ENCODE peak calls at places on chromosomes 2 and 18, in five cellular contexts. X is GM12878, W is HepG2, L is stomach, B is K562. Z is an unnamed sample.

GRCh38 chr18:44514106-44514505 is 166.6 kb upstream of the SETBP1 start:
- DNase-seq in X (no peak), W (no peak), L (no peak), B (no peak), Z (no peak)

GRCh38 chr2:223414646-223415045 is 187.5 kb downstream of the SCG2 start:
- DNase-seq in X (no peak), W (no peak), L (no peak), B (no peak), Z (peak)

GRCh38 chr18:9771261-9771976 is 63.3 kb downstream of the RAB31 start:
- DNase-seq in X (no peak), W (peak), L (peak), B (peak), Z (peak)

GRCh38 chr18:47204908-47205522 is 28.9 kb upstream of the IER3IP1 start:
- DNase-seq in X (no peak), W (peak), L (peak), B (peak), Z (no peak)

GRCh38 chr2:1593371-1594205 is 150.7 kb downstream of the PXDN start:
- DNase-seq in X (no peak), W (no peak), L (no peak), B (no peak), Z (no peak)

GRCh38 chr2:179096090-179096489 is 46.2 kb upstream of the CCDC141 start:
- DNase-seq in X (peak), W (no peak), L (no peak), B (no peak), Z (no peak)

GRCh38 chr2:39228413-39229209 is 15.2 kb downstream of the CDKL4 start:
- DNase-seq in X (no peak), W (peak), L (no peak), B (peak), Z (no peak)

GRCh38 chr2:46849080-46849715 is 66.4 kb downstream of the MCFD2 start:
- DNase-seq in X (no peak), W (peak), L (no peak), B (peak), Z (no peak)

GRCh38 chr18:23994361-23994902 is 20.1 kb upstream of the TTC39C start:
- DNase-seq in X (no peak), W (peak), L (no peak), B (no peak), Z (no peak)

GRCh38 chr18:23995180-23995579 is 19.4 kb upstream of the TTC39C start:
- DNase-seq in X (no peak), W (no peak), L (no peak), B (no peak), Z (no peak)

GRCh38 chr18:23992941-23993280 is 21.6 kb upstream of the TTC39C start:
- DNase-seq in X (no peak), W (no peak), L (no peak), B (no peak), Z (no peak)

GRCh38 chr18:23990474-23991410 is 23.8 kb upstream of the TTC39C start:
- DNase-seq in X (no peak), W (no peak), L (no peak), B (no peak), Z (no peak)

GRCh38 chr18:23992119-23992940 is 22.2 kb upstream of the TTC39C start:
- DNase-seq in X (no peak), W (no peak), L (peak), B (no peak), Z (no peak)
- TF ChIP-seq POLR2AphosphoS5 in X (no peak), W (no peak), L (no peak), B (no peak), Z (no peak)

DNA sequence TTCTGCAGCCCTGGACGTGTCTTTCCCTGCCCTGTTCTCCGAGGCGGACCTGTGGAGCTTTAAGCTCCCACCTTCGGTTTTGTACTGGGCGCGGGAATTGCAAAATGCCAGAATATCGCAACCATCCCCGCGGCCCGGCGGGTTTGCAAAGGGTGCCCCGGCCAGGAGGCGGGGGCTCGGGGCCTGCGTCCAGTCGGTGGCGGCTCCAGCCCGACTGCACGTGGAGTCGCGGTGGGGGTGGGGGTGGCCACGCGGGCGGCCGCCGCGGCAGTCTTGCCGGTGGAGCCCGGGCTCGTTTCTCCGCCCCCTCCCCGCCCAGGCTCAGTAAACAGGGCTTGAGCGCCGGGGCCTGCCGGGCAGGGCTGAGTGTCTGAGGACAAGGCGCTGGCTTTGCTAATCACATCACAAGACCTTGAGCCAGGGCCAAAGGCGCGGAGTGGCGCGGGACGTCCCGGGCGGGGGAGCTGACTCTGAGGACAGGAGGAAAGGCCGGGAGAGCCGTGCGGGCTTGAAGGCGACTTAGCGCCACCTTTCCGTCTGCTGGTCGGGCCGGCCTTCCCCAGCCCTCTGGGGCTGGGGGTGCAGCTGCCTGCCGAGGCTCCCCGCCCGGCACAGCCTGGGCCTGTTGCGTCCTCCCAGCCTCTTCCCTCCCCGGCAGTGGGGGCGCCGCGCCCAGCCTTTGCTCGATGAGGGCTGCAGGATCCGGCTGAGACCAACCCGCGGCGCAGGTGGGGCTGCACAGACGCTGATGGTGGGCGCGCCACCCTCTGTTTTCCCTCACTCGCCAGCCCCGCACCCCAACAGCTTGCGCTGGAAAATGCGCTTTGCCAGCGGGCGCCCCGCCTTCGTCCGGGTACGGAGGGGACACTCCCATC is 786 bp upstream of the ZFP36L2 start:
- DNase-seq in X (no peak), W (peak), L (peak), B (peak), Z (peak)
- TF ChIP-seq EP300 in X (no peak), W (peak), L (peak), B (no peak), Z (no peak)

GRCh38 chr2:205976120-205976814 is 109.7 kb downstream of the INO80D start:
- DNase-seq in X (no peak), W (no peak), L (no peak), B (no peak), Z (no peak)

GRCh38 chr2:205975082-205975949 is 110.7 kb downstream of the INO80D start:
- DNase-seq in X (peak), W (peak), L (peak), B (no peak), Z (no peak)

GRCh38 chr2:205969584-205969983 is 116.4 kb downstream of the INO80D start:
- DNase-seq in X (no peak), W (no peak), L (no peak), B (no peak), Z (peak)

GRCh38 chr2:205970348-205970747 is 115.6 kb downstream of the INO80D start:
- DNase-seq in X (no peak), W (no peak), L (no peak), B (no peak), Z (no peak)

GRCh38 chr2:205972113-205972512 is 113.9 kb downstream of the INO80D start:
- DNase-seq in X (no peak), W (peak), L (peak), B (no peak), Z (peak)
- H3K27ac ChIP-seq in X (no peak), W (peak), L (peak), B (no peak), Z (no peak)

GRCh38 chr2:15180379-15180778 is 380.8 kb downstream of the NBAS start:
- DNase-seq in X (no peak), W (no peak), L (no peak), B (no peak), Z (no peak)

GRCh38 chr2:15176604-15177003 is 384.5 kb downstream of the NBAS start:
- DNase-seq in X (no peak), W (no peak), L (no peak), B (no peak), Z (no peak)

GRCh38 chr2:15178946-15179345 is 382.2 kb downstream of the NBAS start:
- DNase-seq in X (no peak), W (no peak), L (no peak), B (no peak), Z (no peak)

GRCh38 chr2:15174567-15174966 is 386.6 kb downstream of the NBAS start:
- DNase-seq in X (no peak), W (peak), L (no peak), B (no peak), Z (no peak)

GRCh38 chr2:15177103-15177502 is 384.0 kb downstream of the NBAS start:
- DNase-seq in X (peak), W (no peak), L (no peak), B (no peak), Z (no peak)
- TF ChIP-seq POLR2AphosphoS5 in X (no peak), W (no peak), L (no peak), B (no peak), Z (no peak)

GRCh38 chr2:100560431-100560830 is 2.4 kb upstream of the PDCL3 start:
- DNase-seq in X (no peak), W (no peak), L (no peak), B (no peak), Z (no peak)

GRCh38 chr2:100561191-100561590 is 1.6 kb upstream of the PDCL3 start:
- DNase-seq in X (no peak), W (no peak), L (no peak), B (no peak), Z (no peak)

GRCh38 chr2:100563407-100564247 is 834 bp downstream of the PDCL3 start:
- DNase-seq in X (no peak), W (no peak), L (no peak), B (peak), Z (peak)

DNA sequence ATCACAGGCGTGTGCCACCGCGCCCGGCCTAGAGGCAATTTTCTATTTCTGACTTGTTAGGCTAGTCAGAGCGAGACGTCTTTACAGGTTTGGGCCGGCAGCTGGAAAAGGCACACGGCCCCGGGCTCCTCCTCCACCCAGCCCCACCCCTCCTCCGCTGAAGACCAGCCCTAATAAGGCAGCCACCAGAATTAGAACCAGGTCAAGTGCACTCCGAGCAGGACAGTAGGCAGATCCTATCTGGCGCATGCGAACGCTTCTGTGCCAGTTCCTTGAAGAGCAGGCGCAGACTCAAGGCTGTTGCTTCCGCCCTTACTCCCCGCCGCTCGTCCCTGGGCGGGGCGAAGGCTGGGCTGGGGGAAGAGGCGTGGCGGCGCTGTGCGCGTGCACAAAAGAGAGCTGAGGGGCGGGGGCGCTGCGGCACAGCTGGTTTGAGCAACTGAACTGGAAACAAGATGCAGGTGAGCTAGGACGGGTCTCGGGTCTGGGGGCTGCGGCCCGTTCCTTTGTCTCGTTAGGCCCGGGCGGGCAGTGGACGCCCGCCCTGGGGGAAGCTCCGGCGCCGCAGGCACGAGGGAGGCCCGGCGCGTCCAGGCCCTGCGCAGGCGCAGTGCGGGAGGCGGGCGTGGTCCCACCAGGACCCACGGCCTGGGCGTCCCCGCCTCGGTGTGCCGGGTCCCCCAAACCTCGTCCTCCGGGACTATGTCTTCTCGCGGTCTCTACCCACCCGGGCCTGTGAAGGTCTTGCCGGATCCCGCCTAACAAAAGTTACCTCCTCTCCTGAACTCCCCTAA is at the start of gene PDCL3:
- DNase-seq in X (peak), W (peak), L (peak), B (peak), Z (peak)
- TF ChIP-seq EP300 in X (no peak), W (peak), L (no peak), B (peak), Z (no peak)

GRCh38 chr2:68767031-68767961 is 32.7 kb downstream of the ARHGAP25 start:
- DNase-seq in X (no peak), W (no peak), L (no peak), B (no peak), Z (no peak)
- H3K27ac ChIP-seq in X (peak), W (no peak), L (peak), B (peak), Z (no peak)

GRCh38 chr2:12180046-12180445 is 433.6 kb downstream of the LPIN1 start:
- DNase-seq in X (no peak), W (no peak), L (no peak), B (no peak), Z (no peak)

GRCh38 chr2:12176621-12177020 is 430.2 kb downstream of the LPIN1 start:
- DNase-seq in X (no peak), W (no peak), L (no peak), B (no peak), Z (no peak)

GRCh38 chr2:12177995-12178760 is 431.7 kb downstream of the LPIN1 start:
- DNase-seq in X (no peak), W (no peak), L (no peak), B (peak), Z (no peak)

GRCh38 chr2:12175323-12175722 is 428.9 kb downstream of the LPIN1 start:
- DNase-seq in X (no peak), W (no peak), L (no peak), B (no peak), Z (no peak)

DNA sequence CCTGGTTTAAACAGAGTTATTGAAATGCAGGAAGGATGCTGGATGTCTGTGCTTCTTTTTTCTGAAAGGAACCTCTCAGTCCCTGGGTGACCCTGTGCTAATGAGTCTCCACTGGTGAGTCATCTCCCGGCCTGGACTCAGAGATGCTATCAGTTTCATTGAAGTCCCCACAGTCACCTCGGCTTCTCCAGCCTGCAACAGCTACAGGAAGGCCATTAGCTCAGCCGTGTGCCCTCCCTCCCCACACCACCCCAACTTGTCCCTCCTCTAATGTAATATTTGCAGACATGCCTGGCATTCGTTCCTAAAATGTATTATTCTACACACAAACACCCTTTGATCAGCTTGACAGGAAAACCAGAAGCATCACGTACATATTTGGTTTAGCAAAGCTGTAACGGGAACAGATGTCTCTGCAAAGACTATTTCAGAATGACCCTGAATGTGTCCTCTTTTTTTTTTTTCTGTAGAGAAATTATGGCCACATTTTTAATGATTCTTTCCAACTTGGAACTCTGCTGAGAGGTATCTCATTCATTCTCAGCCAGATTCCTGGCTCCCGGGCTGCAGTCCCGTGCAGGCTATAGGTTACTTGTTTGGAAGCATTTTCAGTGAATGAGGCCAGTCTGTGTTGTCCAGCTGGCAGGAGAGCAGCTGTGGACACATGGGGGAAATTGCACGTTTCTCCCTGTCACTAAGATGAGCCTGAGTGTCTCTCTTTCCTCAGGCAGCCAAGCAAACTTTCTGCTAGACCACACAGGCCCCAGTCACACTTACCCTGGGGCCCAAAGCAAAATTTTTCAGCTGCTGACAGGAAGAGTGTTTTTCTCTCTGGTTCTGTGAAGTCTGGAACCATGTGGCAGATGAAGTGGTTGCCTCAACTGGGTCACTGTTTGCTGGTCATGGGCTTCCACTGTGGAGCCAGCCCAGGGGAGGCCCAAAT is 430.9 kb downstream of the LPIN1 start:
- DNase-seq in X (peak), W (peak), L (peak), B (peak), Z (no peak)
- TF ChIP-seq POLR2AphosphoS5 in X (no peak), W (no peak), L (no peak), B (no peak), Z (no peak)

DNA sequence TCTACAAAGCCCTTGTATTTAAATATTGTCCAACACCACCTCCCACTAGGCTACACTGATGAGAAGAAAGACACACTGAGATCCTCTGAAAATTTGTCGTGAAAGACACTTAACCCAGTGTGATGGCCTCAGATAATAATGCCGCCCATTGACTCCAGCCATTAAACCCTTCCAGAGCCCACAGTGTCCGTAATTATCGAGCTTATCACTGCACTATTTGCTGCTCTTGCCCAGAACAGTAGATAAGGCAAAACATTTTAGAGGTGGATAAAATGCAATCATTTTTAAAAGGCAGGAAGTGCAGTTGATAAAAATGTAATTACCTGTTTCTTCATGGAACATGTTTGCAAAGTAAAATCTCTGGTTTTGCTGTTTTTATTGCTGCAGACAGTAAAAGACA is 121.3 kb upstream of the DDX18 start:
- DNase-seq in X (no peak), W (no peak), L (no peak), B (no peak), Z (no peak)
- TF ChIP-seq EP300 in X (no peak), W (no peak), L (no peak), B (no peak), Z (no peak)

GRCh38 chr2:64362562-64363026 is 91.4 kb upstream of the LGALSL start:
- DNase-seq in X (no peak), W (no peak), L (peak), B (no peak), Z (no peak)
- H3K27ac ChIP-seq in X (no peak), W (no peak), L (no peak), B (no peak), Z (peak)

GRCh38 chr2:212173331-212173730 is 365.3 kb downstream of the ERBB4 start:
- DNase-seq in X (no peak), W (no peak), L (no peak), B (no peak), Z (no peak)
- TF ChIP-seq POLR2AphosphoS5 in X (no peak), W (no peak), L (no peak), B (no peak), Z (no peak)